ENCODE peak calls at places on chromosomes 16 and 17, in seven cellular contexts. E is stomach, H is SJSA1, C is aorta, O is neuronal stem cell, G is fibroblast of lung, F is cardiac muscle cell. Y is an unnamed sample. For H3K27me3 and H3K36me3, the result is how much of the 10 kb centered on the place peaks cover.

GRCh38 chr17:73625975-73626706 is 18.1 kb downstream of the SDK2 start:
- DNase-seq in E (no peak), O (no peak), C (no peak), F (peak), H (no peak), G (no peak), Y (no peak)

GRCh38 chr16:88803264-88803987 is at the start of gene CDT1:
- DNase-seq in E (peak), H (peak), O (peak), G (peak), F (peak), C (peak), Y (no peak)

GRCh38 chr17:200604-200985 is 19.1 kb upstream of the DOC2B start:
- DNase-seq in E (no peak), G (no peak), H (no peak), O (no peak), F (no peak), C (peak), Y (no peak)

GRCh38 chr17:59356543-59357218 is 25.2 kb downstream of the YPEL2 start:
- DNase-seq in H (no peak), O (no peak), E (no peak), F (no peak), C (no peak), G (peak), Y (no peak)

GRCh38 chr17:77948690-77949114 is 9.8 kb upstream of the TNRC6C start:
- DNase-seq in F (peak), C (no peak), H (peak), E (no peak), G (peak), O (no peak), Y (no peak)

GRCh38 chr16:11780988-11781680 is 15.9 kb downstream of the ZC3H7A start:
- DNase-seq in C (no peak), F (no peak), H (no peak), G (no peak), E (no peak), O (no peak), Y (no peak)

GRCh38 chr16:68736561-68736960 is 531 bp upstream of the CDH1 start:
- DNase-seq in O (no peak), C (no peak), G (no peak), E (no peak), F (no peak), H (no peak), Y (no peak)

GRCh38 chr17:82849076-82849945 is 9.5 kb upstream of the ZNF750 start:
- DNase-seq in C (peak), F (no peak), O (no peak), G (no peak), E (no peak), H (no peak), Y (no peak)

GRCh38 chr17:40938981-40939380 is 1.5 kb upstream of the KRT23 start:
- DNase-seq in E (no peak), F (no peak), C (no peak), H (no peak), O (no peak), G (peak), Y (no peak)

GRCh38 chr16:17339764-17340541 is 130.8 kb downstream of the XYLT1 start:
- DNase-seq in G (peak), C (peak), O (no peak), H (no peak), E (peak), F (peak), Y (no peak)

GRCh38 chr16:85546585-85547447 is 66.3 kb upstream of the GSE1 start:
- DNase-seq in C (no peak), O (no peak), E (no peak), F (no peak), H (no peak), G (no peak), Y (no peak)

GRCh38 chr17:48738424-48738802 is 9.9 kb upstream of the HOXB13 start:
- DNase-seq in E (no peak), C (peak), H (no peak), O (no peak), F (no peak), G (no peak), Y (no peak)

GRCh38 chr16:72590179-72590937 is 418.4 kb upstream of the PMFBP1 start:
- DNase-seq in F (peak), G (peak), O (no peak), C (no peak), H (no peak), E (no peak), Y (peak)

GRCh38 chr16:75118943-75119539 is 2.5 kb upstream of the LDHD start:
- DNase-seq in E (no peak), F (no peak), O (no peak), C (no peak), H (no peak), G (no peak), Y (no peak)

GRCh38 chr17:49223517-49224197 is 6.9 kb downstream of the PHOSPHO1 start:
- DNase-seq in F (peak), O (peak), C (peak), G (no peak), H (peak), E (peak), Y (no peak)

GRCh38 chr16:27317738-27318398 is 4.1 kb downstream of the IL4R start:
- DNase-seq in H (no peak), E (no peak), O (no peak), G (no peak), F (no peak), C (no peak), Y (no peak)

GRCh38 chr16:79628501-79628975 is 28.0 kb upstream of the MAF start:
- DNase-seq in G (peak), H (peak), E (no peak), C (no peak), F (no peak), O (no peak), Y (no peak)

GRCh38 chr17:57021226-57021940 is 43.5 kb downstream of the SCPEP1 start:
- DNase-seq in C (no peak), E (peak), H (no peak), G (no peak), O (no peak), F (no peak), Y (no peak)

GRCh38 chr16:9256196-9256595 is 164.8 kb downstream of the HAPSTR1 start:
- DNase-seq in O (peak), E (peak), C (no peak), F (peak), H (peak), G (no peak), Y (no peak)

GRCh38 chr17:10729334-10730193 is at the start of gene TMEM220:
- DNase-seq in C (peak), H (peak), F (peak), E (peak), O (peak), G (peak), Y (peak)

GRCh38 chr17:56112086-56112485 is 41.2 kb upstream of the ANKFN1 start:
- DNase-seq in F (no peak), G (peak), E (no peak), H (peak), O (no peak), C (no peak), Y (peak)

GRCh38 chr17:30000755-30001257 is 59.4 kb downstream of the EFCAB5 start:
- DNase-seq in E (no peak), F (no peak), C (no peak), H (no peak), O (no peak), G (no peak), Y (no peak)

GRCh38 chr17:4534515-4534914 is 20.7 kb downstream of the MYBBP1A start:
- DNase-seq in H (no peak), G (no peak), C (no peak), E (no peak), O (no peak), F (no peak), Y (no peak)

GRCh38 chr17:37463039-37463438 is 26.7 kb upstream of the DUSP14 start:
- DNase-seq in E (no peak), H (no peak), C (no peak), G (no peak), O (no peak), F (no peak), Y (no peak)

GRCh38 chr17:17053446-17054379 is 11.5 kb downstream of the MPRIP start:
- DNase-seq in C (peak), F (no peak), G (no peak), O (no peak), H (no peak), E (peak), Y (no peak)

GRCh38 chr17:4004517-4005295 is 40.5 kb upstream of the ATP2A3 start:
- DNase-seq in F (peak), G (peak), E (peak), H (peak), O (peak), C (peak), Y (no peak)

GRCh38 chr17:76599699-76600460 is 14.2 kb upstream of the ST6GALNAC2 start:
- DNase-seq in E (no peak), C (peak), F (no peak), G (peak), H (no peak), O (no peak), Y (no peak)

GRCh38 chr16:67720236-67720635 is 1.1 kb upstream of the GFOD2 start:
- DNase-seq in H (no peak), F (no peak), C (peak), O (no peak), G (no peak), E (no peak), Y (no peak)

GRCh38 chr16:57519796-57520360 is 16.5 kb downstream of the CCDC102A start:
- DNase-seq in O (no peak), E (peak), H (peak), F (peak), C (peak), G (peak), Y (no peak)

GRCh38 chr16:16857012-16857411 is 478.1 kb downstream of the NPIPA7 start:
- DNase-seq in E (no peak), G (no peak), F (no peak), H (no peak), O (no peak), C (no peak), Y (no peak)

GRCh38 chr16:23448392-23448791 is 4.6 kb downstream of the COG7 start:
- DNase-seq in O (no peak), E (no peak), G (peak), H (no peak), C (no peak), F (no peak), Y (no peak)

GRCh38 chr16:11149011-11149616 is 106.9 kb downstream of the SOCS1 start:
- DNase-seq in C (peak), G (no peak), H (no peak), F (no peak), O (no peak), E (no peak), Y (no peak)

GRCh38 chr17:50174444-50174843 is 8.6 kb downstream of the SGCA start:
- DNase-seq in C (peak), G (no peak), H (no peak), O (no peak), F (no peak), E (no peak), Y (no peak)

GRCh38 chr17:80605326-80606066 is 60.9 kb downstream of the RPTOR start:
- DNase-seq in E (no peak), O (no peak), G (peak), H (no peak), F (no peak), C (no peak), Y (no peak)

GRCh38 chr17:72572604-72573491 is 452.0 kb downstream of the SOX9 start:
- DNase-seq in G (peak), F (no peak), C (no peak), H (no peak), O (no peak), E (no peak), Y (no peak)

GRCh38 chr16:87345721-87346424 is 28.7 kb upstream of the C16orf95 start:
- DNase-seq in G (no peak), C (no peak), O (no peak), F (no peak), H (no peak), E (no peak), Y (no peak)

GRCh38 chr17:47949197-47949759 is 7.9 kb downstream of the PNPO start:
- DNase-seq in O (peak), E (peak), H (peak), F (peak), G (peak), C (peak), Y (no peak)

GRCh38 chr16:16007743-16008111 is 58.3 kb downstream of the ABCC1 start:
- DNase-seq in O (no peak), C (no peak), H (no peak), G (no peak), F (no peak), E (no peak), Y (no peak)

GRCh38 chr16:2828876-2829430 is 1.1 kb upstream of the ZG16B start:
- DNase-seq in F (no peak), C (peak), O (no peak), G (no peak), E (no peak), H (no peak), Y (no peak)

GRCh38 chr16:2826591-2827480 is 3.3 kb upstream of the ZG16B start:
- DNase-seq in H (no peak), G (no peak), F (no peak), E (no peak), O (no peak), C (peak), Y (no peak)

GRCh38 chr16:2827481-2827790 is 2.7 kb upstream of the ZG16B start:
- DNase-seq in H (no peak), C (no peak), G (no peak), O (no peak), E (no peak), F (no peak), Y (no peak)

GRCh38 chr16:2828521-2828840 is 1.6 kb upstream of the ZG16B start:
- DNase-seq in E (no peak), H (no peak), O (no peak), F (no peak), C (peak), G (no peak), Y (no peak)

DNA sequence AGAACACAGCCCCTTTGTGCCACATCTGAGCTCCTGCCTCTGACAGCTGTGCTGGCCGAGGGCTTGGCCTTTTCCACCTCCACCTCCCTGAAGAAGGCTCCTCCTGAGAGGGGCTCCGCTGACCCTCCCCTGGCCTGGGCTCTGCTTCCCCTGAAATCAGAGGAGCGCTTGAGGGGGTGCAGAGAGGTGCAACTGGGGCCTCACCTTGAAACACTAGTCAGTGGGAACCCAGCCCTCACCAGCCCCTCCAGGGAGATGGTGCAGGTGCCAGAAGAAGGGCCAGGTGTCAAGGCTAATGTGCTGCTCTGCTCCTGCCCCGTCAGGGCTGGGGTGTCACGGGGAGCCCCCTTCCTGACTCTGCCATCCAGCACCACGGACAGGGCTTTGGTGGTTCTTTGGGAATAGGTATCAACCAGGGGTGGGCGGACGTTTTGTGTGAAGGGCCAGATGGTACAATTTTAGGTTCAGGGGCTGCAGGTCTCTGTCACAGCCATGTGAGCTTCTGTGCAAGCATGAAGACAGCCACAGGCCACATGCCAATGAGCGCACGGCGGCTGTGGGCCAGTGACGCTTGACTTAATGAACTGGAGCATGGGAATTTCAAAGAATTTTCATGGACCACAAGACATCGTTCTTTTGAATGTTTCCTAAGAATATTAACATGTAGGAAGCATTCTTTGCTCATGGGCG is 2.1 kb upstream of the ZG16B start:
- DNase-seq in G (no peak), E (no peak), O (no peak), C (peak), F (peak), H (no peak), Y (no peak)
- H3K27me3 ChIP-seq in G (under half), E (half or more), O (under half), C (under half), F (under half), H (under half), Y (under half)

GRCh38 chr16:56203052-56203451 is 11.8 kb downstream of the GNAO1 start:
- DNase-seq in H (no peak), F (no peak), C (no peak), O (no peak), E (no peak), G (peak), Y (no peak)
- H3K36me3 ChIP-seq in H (under half), F (under half), C (under half), O (under half), E (under half), G (under half), Y (under half)

GRCh38 chr17:12664894-12665262 is 812 bp upstream of the MYOCD start:
- DNase-seq in E (no peak), F (no peak), G (no peak), C (no peak), H (no peak), O (no peak), Y (no peak)

GRCh38 chr17:12666718-12667117 is 1.0 kb downstream of the MYOCD start:
- DNase-seq in F (no peak), O (no peak), E (no peak), C (no peak), G (no peak), H (peak), Y (no peak)

GRCh38 chr17:12667299-12667958 is 1.7 kb downstream of the MYOCD start:
- DNase-seq in C (no peak), H (peak), F (peak), E (no peak), G (peak), O (peak), Y (no peak)

GRCh38 chr17:12665263-12666210 is at the start of gene MYOCD:
- DNase-seq in H (peak), E (peak), G (peak), F (peak), C (peak), O (peak), Y (no peak)

DNA sequence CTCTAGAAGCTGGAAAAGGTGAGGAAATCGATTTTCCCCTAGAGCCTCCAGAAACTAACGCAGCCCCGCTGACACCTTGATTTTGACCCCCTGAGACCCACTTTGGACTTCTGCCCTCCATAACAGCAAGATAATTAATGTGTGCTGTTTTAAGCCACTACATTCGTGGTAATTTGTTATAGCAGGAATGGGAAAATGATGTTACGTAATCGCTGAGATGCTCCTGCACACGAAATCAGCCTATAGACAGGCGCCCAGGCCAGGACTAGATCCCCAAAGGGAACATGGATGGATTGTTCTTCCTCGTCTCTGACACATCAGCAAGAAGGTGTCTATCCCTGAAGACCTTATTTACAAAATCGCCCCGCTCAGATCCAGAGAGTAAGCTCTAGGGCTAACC is 1.4 kb upstream of the MYOCD start:
- DNase-seq in C (no peak), F (no peak), H (no peak), O (no peak), E (no peak), G (no peak), Y (no peak)
- H3K27me3 ChIP-seq in C (under half), F (under half), H (under half), O (under half), E (under half), G (under half), Y (under half)

DNA sequence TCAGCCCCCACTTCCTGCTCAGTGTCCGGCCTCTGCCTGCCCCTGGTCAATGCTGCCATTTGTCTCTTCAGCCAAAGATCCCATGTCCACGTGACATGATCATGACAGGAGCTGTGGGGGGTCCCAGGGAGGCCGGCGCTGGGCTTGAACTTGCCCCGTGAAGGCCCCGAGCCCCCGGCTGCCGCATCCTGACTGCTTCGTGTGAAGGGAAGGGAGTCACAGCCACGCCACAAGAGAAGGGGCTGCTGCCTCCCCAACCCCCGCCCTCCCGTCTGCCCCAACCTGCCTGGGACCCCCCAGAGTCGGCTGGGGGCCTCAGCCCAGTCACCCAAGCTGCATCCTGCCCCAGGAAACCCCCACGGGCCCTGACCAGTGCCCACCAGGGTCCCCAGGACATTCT is 14.3 kb upstream of the SSTR5 start:
- DNase-seq in F (no peak), C (no peak), E (no peak), H (no peak), G (no peak), O (no peak), Y (no peak)
- H3K36me3 ChIP-seq in F (under half), C (under half), E (under half), H (under half), G (under half), O (under half), Y (under half)

DNA sequence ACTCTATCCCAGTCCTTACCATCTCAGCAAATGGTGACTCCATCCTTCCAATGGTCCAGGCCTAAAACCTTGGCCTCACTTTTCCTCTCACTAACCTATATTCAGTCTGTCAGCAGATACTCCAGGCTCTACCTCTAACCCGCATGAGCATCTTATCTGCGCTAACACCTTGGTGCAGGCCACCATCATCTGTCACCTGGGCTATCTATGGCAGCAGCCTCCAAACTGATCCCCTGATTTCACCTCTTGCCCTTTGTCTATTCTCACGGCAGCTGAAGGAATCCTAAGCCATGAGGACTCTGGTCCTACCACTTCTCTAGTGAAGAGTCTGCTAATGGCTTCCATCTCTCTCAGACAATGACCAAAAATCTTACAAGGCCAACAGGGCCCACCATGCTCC is 57.9 kb upstream of the CCL1 start:
- DNase-seq in F (no peak), E (no peak), H (no peak), C (no peak), O (no peak), G (no peak), Y (no peak)
- H3K27me3 ChIP-seq in F (half or more), E (half or more), H (under half), C (under half), O (under half), G (under half), Y (under half)